ENCODE peak calls at places on chromosomes 11 and 22, in five cellular contexts. N is astrocyte of the cerebellum, C is ovary, B is WTC11, W is heart left ventricle. G is an unnamed sample.

GRCh38 chr11:78325274-78325781 is 92.3 kb downstream of the GAB2 start:
- DNase-seq in W (no peak), C (no peak), N (no peak), B (no peak), G (no peak)

GRCh38 chr22:43002198-43002577 is 12.8 kb downstream of the PACSIN2 start:
- DNase-seq in N (no peak), C (no peak), W (no peak), B (no peak), G (no peak)

GRCh38 chr22:29704528-29705285 is 15.1 kb upstream of the CABP7 start:
- DNase-seq in B (no peak), W (no peak), N (peak), C (no peak), G (peak)

GRCh38 chr22:46588279-46589140 is 31.7 kb upstream of the GRAMD4 start:
- DNase-seq in B (no peak), W (peak), N (no peak), C (no peak), G (no peak)

GRCh38 chr11:72719551-72719950 is 32.7 kb downstream of the ARAP1 start:
- DNase-seq in W (no peak), C (no peak), B (no peak), N (no peak), G (no peak)

GRCh38 chr11:44607324-44607962 is 42.0 kb downstream of the CD82 start:
- DNase-seq in C (no peak), N (no peak), B (no peak), W (no peak), G (no peak)

GRCh38 chr11:6606471-6607189 is 3.1 kb downstream of the ILK start:
- DNase-seq in N (peak), W (peak), C (peak), B (peak), G (peak)

GRCh38 chr22:47165998-47166397 is 403.5 kb downstream of the TBC1D22A start:
- DNase-seq in C (peak), B (peak), N (no peak), W (no peak), G (no peak)

GRCh38 chr11:45161252-45162063 is 15.0 kb downstream of the PRDM11 start:
- DNase-seq in N (no peak), C (peak), W (peak), B (no peak), G (no peak)

GRCh38 chr11:43976863-43977262 is 34.4 kb downstream of the C11orf96 start:
- DNase-seq in N (no peak), B (no peak), W (no peak), C (no peak), G (no peak)

GRCh38 chr11:43278302-43278956 is 33.4 kb upstream of the API5 start:
- DNase-seq in C (no peak), B (peak), W (no peak), N (no peak), G (no peak)

GRCh38 chr22:30047364-30047738 is 32.9 kb upstream of the HORMAD2 start:
- DNase-seq in N (no peak), B (no peak), C (no peak), W (no peak), G (no peak)

GRCh38 chr11:16606784-16607674 is 131.4 kb upstream of the C11orf58 start:
- DNase-seq in B (peak), C (peak), W (peak), N (no peak), G (peak)

GRCh38 chr22:29879738-29880137 is 3.2 kb upstream of the MTMR3 start:
- DNase-seq in C (no peak), N (no peak), W (no peak), B (no peak), G (no peak)

GRCh38 chr11:10348650-10349280 is 43.9 kb downstream of the ADM start:
- DNase-seq in N (no peak), B (no peak), C (no peak), W (no peak), G (no peak)

GRCh38 chr11:19918302-19919049 is 205.8 kb downstream of the NAV2 start:
- DNase-seq in B (no peak), N (no peak), C (no peak), W (no peak), G (no peak)

GRCh38 chr11:14127679-14128078 is 165.2 kb downstream of the SPON1 start:
- DNase-seq in C (no peak), B (no peak), N (no peak), W (no peak), G (no peak)

GRCh38 chr11:2671748-2672147 is 28.0 kb downstream of the KCNQ1OT1 start:
- DNase-seq in N (no peak), B (no peak), W (no peak), C (no peak), G (no peak)

GRCh38 chr11:28874706-28875105 is 766.5 kb downstream of the METTL15 start:
- DNase-seq in C (no peak), B (no peak), W (no peak), N (no peak), G (no peak)

GRCh38 chr11:126345759-126346585 is 9.5 kb upstream of the ST3GAL4 start:
- DNase-seq in B (no peak), C (peak), W (no peak), N (no peak), G (no peak)

GRCh38 chr11:79314906-79315689 is 125.7 kb downstream of the TENM4 start:
- DNase-seq in B (peak), W (no peak), N (no peak), C (no peak), G (peak)

GRCh38 chr22:25076281-25076680 is 123.4 kb upstream of the CRYBB3 start:
- DNase-seq in N (no peak), C (no peak), W (no peak), B (no peak), G (no peak)

GRCh38 chr11:46761807-46762206 is 42.8 kb downstream of the F2 start:
- DNase-seq in C (no peak), W (no peak), N (no peak), B (no peak), G (no peak)

GRCh38 chr11:126194121-126194543 is 17.3 kb downstream of the RPUSD4 start:
- DNase-seq in W (no peak), C (peak), B (peak), N (peak), G (peak)

GRCh38 chr11:117934526-117935307 is 5.5 kb upstream of the TMPRSS13 start:
- DNase-seq in B (no peak), C (no peak), N (no peak), W (no peak), G (no peak)

GRCh38 chr11:10455637-10456487 is 798 bp downstream of the AMPD3 start:
- DNase-seq in B (peak), W (peak), N (no peak), C (peak), G (no peak)

GRCh38 chr22:36238348-36239149 is 778 bp downstream of the APOL2 start:
- DNase-seq in N (no peak), B (no peak), C (peak), W (no peak), G (no peak)

GRCh38 chr11:3095712-3096361 is 38.6 kb upstream of the CARS1 start:
- DNase-seq in N (peak), C (peak), B (no peak), W (peak), G (no peak)

GRCh38 chr11:827861-828167 is at the start of gene CRACR2B:
- DNase-seq in C (no peak), B (no peak), N (no peak), W (no peak), G (no peak)

GRCh38 chr11:66902486-66903177 is 45.8 kb downstream of the LRFN4 start:
- DNase-seq in B (no peak), C (no peak), N (no peak), W (no peak), G (no peak)

GRCh38 chr22:28992565-28993326 is 68.9 kb downstream of the C22orf31 start:
- DNase-seq in W (no peak), C (no peak), N (no peak), B (no peak), G (no peak)

GRCh38 chr11:114169321-114169749 is 109.8 kb downstream of the ZBTB16 start:
- DNase-seq in C (no peak), W (no peak), B (no peak), N (no peak), G (no peak)

GRCh38 chr11:126147268-126148111 is 64.0 kb downstream of the RPUSD4 start:
- DNase-seq in W (no peak), B (no peak), N (no peak), C (no peak), G (no peak)

GRCh38 chr11:103035656-103036434 is 56.1 kb downstream of the DCUN1D5 start:
- DNase-seq in C (no peak), W (peak), N (peak), B (no peak), G (peak)

GRCh38 chr11:106466441-106467190 is 389.2 kb downstream of the AASDHPPT start:
- DNase-seq in B (no peak), C (no peak), N (peak), W (no peak), G (no peak)

GRCh38 chr22:31096637-31097274 is 10.6 kb downstream of the SELENOM start:
- DNase-seq in C (no peak), B (peak), W (no peak), N (no peak), G (no peak)

GRCh38 chr11:57513911-57514537 is 1.5 kb downstream of the SLC43A1 start:
- DNase-seq in C (peak), B (peak), N (no peak), W (peak), G (peak)

GRCh38 chr11:122981388-122982264 is at the start of gene BSX:
- DNase-seq in W (peak), N (peak), C (no peak), B (peak), G (peak)

GRCh38 chr22:27749597-27750225 is 51.8 kb downstream of the MN1 start:
- DNase-seq in N (no peak), C (no peak), W (no peak), B (peak), G (no peak)

GRCh38 chr22:27748355-27749168 is 53.0 kb downstream of the MN1 start:
- DNase-seq in W (no peak), N (peak), C (peak), B (peak), G (no peak)

GRCh38 chr22:27746918-27747317 is 54.6 kb downstream of the MN1 start:
- DNase-seq in N (no peak), C (no peak), W (no peak), B (no peak), G (no peak)

GRCh38 chr22:27745809-27746208 is 55.7 kb downstream of the MN1 start:
- DNase-seq in B (no peak), W (no peak), C (no peak), N (no peak), G (no peak)

GRCh38 chr22:27747396-27748256 is 53.9 kb downstream of the MN1 start:
- DNase-seq in C (peak), N (no peak), B (peak), W (no peak), G (no peak)
- TF ChIP-seq CTCF in C (no peak), N (peak), B (peak), W (no peak), G (no peak)

DNA sequence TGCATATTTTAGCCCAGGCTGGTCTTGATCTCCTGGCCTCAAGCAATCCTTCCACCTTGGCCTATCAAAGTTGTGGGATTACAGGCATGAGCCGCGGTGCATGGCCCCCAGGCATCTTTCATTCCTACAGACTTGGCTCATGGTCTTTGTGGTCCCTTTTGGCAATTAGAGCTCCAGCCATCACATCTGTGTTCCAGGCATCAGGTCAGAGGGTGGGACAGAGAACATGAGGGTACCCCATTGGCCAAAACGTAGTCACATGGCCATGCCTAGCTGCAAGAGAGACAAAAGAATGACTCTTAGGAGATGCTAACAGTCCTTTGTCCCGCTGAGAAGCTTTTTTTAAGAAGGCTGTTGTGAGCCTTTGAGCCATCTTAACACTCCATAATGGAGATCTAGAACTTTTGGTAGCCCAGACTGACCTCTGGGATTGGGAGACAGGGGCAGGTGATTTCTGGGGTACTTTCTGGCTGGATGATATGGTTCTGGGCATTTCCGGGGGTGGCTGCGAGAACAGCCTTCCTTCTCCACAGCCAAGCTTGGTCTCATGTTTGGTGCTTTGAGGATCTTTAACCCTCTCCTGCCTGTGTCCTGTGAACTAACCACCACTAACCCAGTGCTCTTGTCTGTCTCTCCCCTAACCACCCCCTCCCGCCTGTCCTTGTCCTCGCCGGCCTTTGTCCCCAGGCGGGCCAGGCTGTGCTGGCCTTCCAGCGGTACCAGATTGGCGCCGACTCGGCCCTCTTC is 18.4 kb upstream of the TAB1 start:
- DNase-seq in C (no peak), N (no peak), B (no peak), W (no peak), G (no peak)
- TF ChIP-seq CTCF in C (no peak), N (no peak), B (no peak), W (no peak), G (no peak)

GRCh38 chr11:23586188-23586587 is 725.9 kb upstream of the CCDC179 start:
- DNase-seq in C (no peak), N (no peak), B (no peak), W (no peak), G (no peak)
- TF ChIP-seq CTCF in C (no peak), N (no peak), B (no peak), W (no peak), G (no peak)

DNA sequence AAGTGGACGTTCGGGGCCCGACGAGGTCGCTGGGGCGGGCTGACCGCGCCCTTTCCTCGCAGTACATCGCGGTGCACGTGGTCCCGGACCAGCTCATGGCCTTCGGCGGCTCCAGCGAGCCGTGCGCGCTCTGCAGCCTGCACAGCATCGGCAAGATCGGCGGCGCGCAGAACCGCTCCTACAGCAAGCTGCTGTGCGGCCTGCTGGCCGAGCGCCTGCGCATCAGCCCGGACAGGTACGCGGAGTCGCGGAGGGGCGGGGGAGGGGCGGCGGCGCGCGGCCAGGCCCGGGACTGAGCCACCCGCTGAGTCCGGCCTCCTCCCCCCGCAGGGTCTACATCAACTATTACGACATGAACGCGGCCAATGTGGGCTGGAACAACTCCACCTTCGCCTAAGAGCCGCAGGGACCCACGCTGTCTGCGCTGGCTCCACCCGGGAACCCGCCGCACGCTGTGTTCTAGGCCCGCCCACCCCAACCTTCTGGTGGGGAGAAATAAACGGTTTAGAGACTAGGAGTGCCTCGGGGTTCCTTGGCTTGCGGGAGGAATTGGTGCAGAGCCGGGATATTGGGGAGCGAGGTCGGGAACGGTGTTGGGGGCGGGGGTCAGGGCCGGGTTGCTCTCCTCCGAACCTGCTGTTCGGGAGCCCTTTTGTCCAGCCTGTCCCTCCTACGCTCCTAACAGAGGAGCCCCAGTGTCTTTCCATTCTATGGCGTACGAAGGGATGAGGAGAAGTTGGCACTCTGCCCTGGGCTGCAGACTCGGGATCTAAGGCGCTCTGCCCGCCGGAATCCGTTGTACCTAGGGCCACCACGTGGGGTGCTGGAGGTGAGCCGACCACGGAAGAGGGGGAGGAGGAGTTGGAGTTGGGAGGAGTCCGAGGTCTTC is 771 bp downstream of the MIF start:
- DNase-seq in C (peak), W (peak), B (peak), N (peak), G (peak)
- TF ChIP-seq CTCF in C (peak), W (no peak), B (no peak), N (peak), G (peak)

GRCh38 chr11:59520741-59521140 is 9.4 kb downstream of the OR4D9 start:
- DNase-seq in W (no peak), C (no peak), N (no peak), B (no peak), G (no peak)

GRCh38 chr11:59528741-59529140 is 17.4 kb downstream of the OR4D9 start:
- DNase-seq in N (no peak), B (no peak), W (no peak), C (no peak), G (no peak)

GRCh38 chr11:59523541-59523940 is 12.2 kb downstream of the OR4D9 start:
- DNase-seq in W (no peak), N (no peak), B (no peak), C (no peak), G (no peak)
- TF ChIP-seq CTCF in W (no peak), N (no peak), B (no peak), C (no peak), G (no peak)